ENCODE peak calls at places on chromosomes 13 and 19, in nine cellular contexts. One of them, this sample, is unnamed.
A peak's percentile ranks its signal among the peaks of the same experiment; 100 is the strongest.

GRCh38 chr13:23618341-23618740 is 48.1 kb downstream of the TNFRSF19 start:
- DNase-seq in ascending aorta: no peak
- DNase-seq in pancreas: no peak
- DNase-seq in cardiac fibroblast: peak; percentile 93
- DNase-seq in mammary epithelial cell: peak; percentile 96
- DNase-seq in breast epithelium: no peak
- DNase-seq in AG04449: peak; percentile 87
- DNase-seq in vagina: no peak
- DNase-seq in right lobe of liver: no peak
- DNase-seq in this sample: peak; percentile 99

GRCh38 chr13:61180245-61180644 is 235.4 kb downstream of the PCDH20 start:
- DNase-seq in ascending aorta: no peak
- DNase-seq in cardiac fibroblast: no peak
- DNase-seq in vagina: no peak
- DNase-seq in breast epithelium: no peak
- DNase-seq in right lobe of liver: no peak
- DNase-seq in AG04449: no peak
- DNase-seq in mammary epithelial cell: no peak
- DNase-seq in pancreas: no peak
- DNase-seq in this sample: no peak

GRCh38 chr13:46160474-46161066 is 21.4 kb downstream of the LCP1 start:
- DNase-seq in mammary epithelial cell: peak; percentile 36
- DNase-seq in cardiac fibroblast: peak; percentile 76
- DNase-seq in breast epithelium: no peak
- DNase-seq in ascending aorta: no peak
- DNase-seq in AG04449: no peak
- DNase-seq in vagina: no peak
- DNase-seq in right lobe of liver: no peak
- DNase-seq in pancreas: no peak
- DNase-seq in this sample: peak; percentile 57

GRCh38 chr19:20051841-20052768 is 12.8 kb upstream of the ZNF682 start:
- DNase-seq in AG04449: peak; percentile 85
- DNase-seq in right lobe of liver: peak; percentile 85
- DNase-seq in breast epithelium: peak; percentile 97
- DNase-seq in vagina: peak; percentile 98
- DNase-seq in cardiac fibroblast: peak; percentile 99
- DNase-seq in pancreas: peak; percentile 98
- DNase-seq in ascending aorta: peak; percentile 91
- DNase-seq in mammary epithelial cell: peak; percentile 99
- DNase-seq in this sample: peak; percentile 93

GRCh38 chr19:6476896-6477431 is 4.6 kb downstream of the DENND1C start:
- DNase-seq in vagina: no peak
- DNase-seq in cardiac fibroblast: no peak
- DNase-seq in breast epithelium: no peak
- DNase-seq in AG04449: no peak
- DNase-seq in ascending aorta: no peak
- DNase-seq in pancreas: no peak
- DNase-seq in right lobe of liver: no peak
- DNase-seq in mammary epithelial cell: no peak
- DNase-seq in this sample: no peak

GRCh38 chr13:101382086-101382485 is 34.2 kb downstream of the NALCN start:
- DNase-seq in AG04449: no peak
- DNase-seq in right lobe of liver: no peak
- DNase-seq in breast epithelium: no peak
- DNase-seq in pancreas: no peak
- DNase-seq in ascending aorta: no peak
- DNase-seq in mammary epithelial cell: no peak
- DNase-seq in cardiac fibroblast: no peak
- DNase-seq in vagina: no peak
- DNase-seq in this sample: no peak

GRCh38 chr13:51397262-51397933 is 55.4 kb downstream of the INTS6 start:
- DNase-seq in vagina: no peak
- DNase-seq in right lobe of liver: no peak
- DNase-seq in mammary epithelial cell: no peak
- DNase-seq in AG04449: peak; percentile 61
- DNase-seq in breast epithelium: peak; percentile 54
- DNase-seq in ascending aorta: no peak
- DNase-seq in pancreas: no peak
- DNase-seq in cardiac fibroblast: peak; percentile 71
- DNase-seq in this sample: peak; percentile 4

GRCh38 chr19:20359933-20360720 is 193.1 kb downstream of the ZNF486 start:
- DNase-seq in AG04449: no peak
- DNase-seq in cardiac fibroblast: no peak
- DNase-seq in ascending aorta: no peak
- DNase-seq in mammary epithelial cell: no peak
- DNase-seq in pancreas: peak; percentile 23
- DNase-seq in breast epithelium: no peak
- DNase-seq in vagina: no peak
- DNase-seq in right lobe of liver: no peak
- DNase-seq in this sample: no peak

GRCh38 chr13:109840201-109840892 is 54.0 kb upstream of the IRS2 start:
- DNase-seq in cardiac fibroblast: peak; percentile 56
- DNase-seq in ascending aorta: no peak
- DNase-seq in pancreas: no peak
- DNase-seq in mammary epithelial cell: peak; percentile 70
- DNase-seq in AG04449: no peak
- DNase-seq in vagina: no peak
- DNase-seq in right lobe of liver: no peak
- DNase-seq in breast epithelium: no peak
- DNase-seq in this sample: no peak

GRCh38 chr13:52848455-52849190 is at the start of gene PCDH8:
- DNase-seq in cardiac fibroblast: no peak
- DNase-seq in pancreas: no peak
- DNase-seq in right lobe of liver: no peak
- DNase-seq in vagina: no peak
- DNase-seq in mammary epithelial cell: no peak
- DNase-seq in AG04449: no peak
- DNase-seq in breast epithelium: no peak
- DNase-seq in ascending aorta: no peak
- DNase-seq in this sample: no peak

GRCh38 chr13:102558029-102558428 is 38.8 kb upstream of the TPP2 start:
- DNase-seq in breast epithelium: no peak
- DNase-seq in mammary epithelial cell: no peak
- DNase-seq in right lobe of liver: no peak
- DNase-seq in ascending aorta: no peak
- DNase-seq in AG04449: no peak
- DNase-seq in cardiac fibroblast: no peak
- DNase-seq in pancreas: no peak
- DNase-seq in vagina: no peak
- DNase-seq in this sample: no peak

GRCh38 chr19:22332924-22333323 is 46.7 kb downstream of the ZNF729 start:
- DNase-seq in mammary epithelial cell: peak; percentile 3
- DNase-seq in vagina: peak; percentile 10
- DNase-seq in breast epithelium: no peak
- DNase-seq in cardiac fibroblast: no peak
- DNase-seq in pancreas: no peak
- DNase-seq in AG04449: no peak
- DNase-seq in ascending aorta: no peak
- DNase-seq in right lobe of liver: no peak
- DNase-seq in this sample: no peak

GRCh38 chr19:4976412-4977298 is 7.7 kb downstream of the KDM4B start:
- DNase-seq in mammary epithelial cell: peak; percentile 90
- DNase-seq in vagina: peak; percentile 98
- DNase-seq in pancreas: no peak
- DNase-seq in AG04449: no peak
- DNase-seq in right lobe of liver: peak; percentile 67
- DNase-seq in breast epithelium: peak; percentile 88
- DNase-seq in ascending aorta: peak; percentile 63
- DNase-seq in cardiac fibroblast: peak; percentile 99
- DNase-seq in this sample: peak; percentile 87

GRCh38 chr13:20782116-20782708 is 8.5 kb upstream of the EEF1AKMT1 start:
- DNase-seq in vagina: no peak
- DNase-seq in ascending aorta: no peak
- DNase-seq in AG04449: no peak
- DNase-seq in breast epithelium: no peak
- DNase-seq in mammary epithelial cell: no peak
- DNase-seq in right lobe of liver: no peak
- DNase-seq in cardiac fibroblast: no peak
- DNase-seq in pancreas: no peak
- DNase-seq in this sample: no peak

GRCh38 chr13:37984357-37984756 is 114.8 kb upstream of the TRPC4 start:
- DNase-seq in cardiac fibroblast: no peak
- DNase-seq in vagina: no peak
- DNase-seq in AG04449: no peak
- DNase-seq in right lobe of liver: no peak
- DNase-seq in pancreas: no peak
- DNase-seq in mammary epithelial cell: no peak
- DNase-seq in breast epithelium: no peak
- DNase-seq in ascending aorta: no peak
- DNase-seq in this sample: no peak

GRCh38 chr19:47998800-47999199 is 4.4 kb downstream of the ELSPBP1 start:
- DNase-seq in right lobe of liver: no peak
- DNase-seq in AG04449: no peak
- DNase-seq in cardiac fibroblast: no peak
- DNase-seq in mammary epithelial cell: no peak
- DNase-seq in pancreas: no peak
- DNase-seq in ascending aorta: no peak
- DNase-seq in breast epithelium: no peak
- DNase-seq in vagina: no peak
- DNase-seq in this sample: no peak

GRCh38 chr19:47996230-47996727 is 1.8 kb downstream of the ELSPBP1 start:
- DNase-seq in mammary epithelial cell: no peak
- DNase-seq in ascending aorta: no peak
- DNase-seq in cardiac fibroblast: no peak
- DNase-seq in pancreas: no peak
- DNase-seq in AG04449: no peak
- DNase-seq in breast epithelium: no peak
- DNase-seq in vagina: no peak
- DNase-seq in right lobe of liver: no peak
- DNase-seq in this sample: no peak

GRCh38 chr19:48004236-48004635 is 9.8 kb downstream of the ELSPBP1 start:
- DNase-seq in vagina: peak; percentile 77
- DNase-seq in cardiac fibroblast: no peak
- DNase-seq in ascending aorta: no peak
- DNase-seq in AG04449: no peak
- DNase-seq in mammary epithelial cell: no peak
- DNase-seq in right lobe of liver: no peak
- DNase-seq in breast epithelium: no peak
- DNase-seq in pancreas: no peak
- DNase-seq in this sample: no peak

GRCh38 chr19:48006762-48007161 is 12.3 kb downstream of the ELSPBP1 start:
- DNase-seq in mammary epithelial cell: no peak
- DNase-seq in ascending aorta: no peak
- DNase-seq in pancreas: no peak
- DNase-seq in right lobe of liver: no peak
- DNase-seq in breast epithelium: no peak
- DNase-seq in AG04449: no peak
- DNase-seq in vagina: no peak
- DNase-seq in cardiac fibroblast: no peak
- DNase-seq in this sample: no peak

GRCh38 chr19:48000846-48001245 is 6.4 kb downstream of the ELSPBP1 start:
- DNase-seq in breast epithelium: no peak
- DNase-seq in right lobe of liver: no peak
- DNase-seq in ascending aorta: no peak
- DNase-seq in cardiac fibroblast: no peak
- DNase-seq in pancreas: no peak
- DNase-seq in AG04449: no peak
- DNase-seq in vagina: no peak
- DNase-seq in mammary epithelial cell: no peak
- DNase-seq in this sample: no peak
- TF ChIP-seq CTCF in breast epithelium: no peak
- TF ChIP-seq CTCF in right lobe of liver: no peak
- TF ChIP-seq CTCF in ascending aorta: no peak
- TF ChIP-seq CTCF in cardiac fibroblast: no peak
- TF ChIP-seq CTCF in pancreas: no peak
- TF ChIP-seq CTCF in AG04449: no peak
- TF ChIP-seq CTCF in vagina: no peak
- TF ChIP-seq CTCF in mammary epithelial cell: no peak
- TF ChIP-seq CTCF in this sample: no peak

GRCh38 chr19:42130254-42130573 is 2.0 kb downstream of the POU2F2 start:
- DNase-seq in vagina: no peak
- DNase-seq in pancreas: no peak
- DNase-seq in cardiac fibroblast: no peak
- DNase-seq in mammary epithelial cell: peak; percentile 32
- DNase-seq in ascending aorta: no peak
- DNase-seq in breast epithelium: no peak
- DNase-seq in AG04449: no peak
- DNase-seq in right lobe of liver: no peak
- DNase-seq in this sample: no peak
- H3K4me3 ChIP-seq in vagina: no peak overlapping the region
- H3K4me3 ChIP-seq in pancreas: no peak overlapping the region
- H3K4me3 ChIP-seq in cardiac fibroblast: peak overlapping the region; percentile 2
- H3K4me3 ChIP-seq in mammary epithelial cell: no peak overlapping the region
- H3K4me3 ChIP-seq in ascending aorta: no peak overlapping the region
- H3K4me3 ChIP-seq in breast epithelium: no peak overlapping the region
- H3K4me3 ChIP-seq in AG04449: peak overlapping the region; percentile 15
- H3K4me3 ChIP-seq in right lobe of liver: no peak overlapping the region
- H3K4me3 ChIP-seq in this sample: no peak overlapping the region

DNA sequence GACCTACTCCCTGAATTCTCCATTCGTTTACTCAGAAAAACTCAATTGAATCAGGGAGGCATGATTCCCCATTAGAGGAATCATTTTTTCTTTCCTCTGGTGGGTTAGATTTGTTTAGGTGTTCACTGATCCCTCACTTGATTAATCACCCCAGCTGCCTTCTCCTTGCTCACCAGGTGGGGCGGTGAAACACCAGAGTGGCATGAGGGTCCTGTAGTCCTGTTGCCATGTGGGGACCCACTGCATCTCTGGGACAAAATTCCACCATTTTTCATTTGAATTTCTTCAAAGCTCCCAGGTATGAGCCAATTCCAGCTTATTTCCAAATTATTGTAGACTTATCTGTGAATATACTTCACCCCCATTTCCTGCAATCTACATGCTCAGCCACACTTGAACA is 462.7 kb upstream of the ZNF507 start:
- DNase-seq in vagina: no peak
- DNase-seq in pancreas: no peak
- DNase-seq in mammary epithelial cell: no peak
- DNase-seq in ascending aorta: no peak
- DNase-seq in AG04449: no peak
- DNase-seq in cardiac fibroblast: no peak
- DNase-seq in right lobe of liver: no peak
- DNase-seq in breast epithelium: no peak
- DNase-seq in this sample: no peak
- TF ChIP-seq CTCF in vagina: no peak
- TF ChIP-seq CTCF in pancreas: no peak
- TF ChIP-seq CTCF in mammary epithelial cell: no peak
- TF ChIP-seq CTCF in ascending aorta: no peak
- TF ChIP-seq CTCF in AG04449: no peak
- TF ChIP-seq CTCF in cardiac fibroblast: no peak
- TF ChIP-seq CTCF in right lobe of liver: no peak
- TF ChIP-seq CTCF in breast epithelium: no peak
- TF ChIP-seq CTCF in this sample: no peak

DNA sequence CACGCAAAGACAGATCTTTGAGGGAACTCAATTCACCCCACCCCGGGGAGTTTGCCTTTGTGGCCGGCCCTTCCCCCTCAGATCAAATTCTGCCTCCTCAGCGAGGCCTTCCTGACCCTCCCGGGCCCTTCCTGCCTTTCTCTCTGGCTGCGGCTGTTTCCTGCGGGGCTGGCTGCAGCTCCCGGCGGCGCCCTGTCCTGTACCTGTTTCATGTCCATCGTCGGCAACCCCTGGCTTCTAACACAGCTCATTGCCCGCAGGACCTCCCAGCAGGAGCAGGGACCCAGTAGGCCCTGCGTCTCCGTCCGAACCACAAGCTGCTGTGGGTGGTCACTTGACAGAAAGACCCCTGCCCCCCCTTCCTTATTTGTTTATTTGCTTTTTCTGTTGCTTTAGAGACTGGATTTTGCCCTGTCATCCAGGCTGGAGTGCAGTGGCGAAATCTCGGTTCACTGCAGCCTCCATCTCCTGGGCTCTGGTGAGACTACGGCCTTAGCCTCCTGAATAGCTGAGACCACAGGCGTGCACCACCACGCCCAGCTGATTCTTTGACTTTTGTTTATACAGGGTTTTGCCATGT is 7.7 kb upstream of the PTBP1 start:
- DNase-seq in right lobe of liver: peak; percentile 49
- DNase-seq in vagina: no peak
- DNase-seq in mammary epithelial cell: no peak
- DNase-seq in cardiac fibroblast: peak; percentile 37
- DNase-seq in breast epithelium: no peak
- DNase-seq in pancreas: no peak
- DNase-seq in ascending aorta: no peak
- DNase-seq in AG04449: no peak
- DNase-seq in this sample: no peak
- H3K4me3 ChIP-seq in right lobe of liver: no peak overlapping the region
- H3K4me3 ChIP-seq in vagina: no peak overlapping the region
- H3K4me3 ChIP-seq in mammary epithelial cell: no peak overlapping the region
- H3K4me3 ChIP-seq in cardiac fibroblast: no peak overlapping the region
- H3K4me3 ChIP-seq in breast epithelium: no peak overlapping the region
- H3K4me3 ChIP-seq in pancreas: no peak overlapping the region
- H3K4me3 ChIP-seq in ascending aorta: no peak overlapping the region
- H3K4me3 ChIP-seq in AG04449: no peak overlapping the region
- H3K4me3 ChIP-seq in this sample: no peak overlapping the region

This sample was measured in astrocyte of the cerebellum.